ENCODE peak calls at places on chromosomes 16 and 17, in four cellular contexts. E is SK-N-SH, I is A549, A is HepG2. U is an unnamed sample.

GRCh38 chr17:8822401-8823035 is 23.4 kb upstream of the MFSD6L start:
- DNase-seq in A (no peak), I (no peak), E (no peak), U (no peak)

GRCh38 chr16:67613808-67614207 is 31.1 kb upstream of the CARMIL2 start:
- DNase-seq in E (no peak), A (peak), I (peak), U (no peak)

GRCh38 chr16:68227183-68227793 is 8.6 kb downstream of the ESRP2 start:
- DNase-seq in A (no peak), I (no peak), E (peak), U (peak)

GRCh38 chr16:53035176-53035942 is 17.3 kb downstream of the CHD9NB start:
- DNase-seq in A (peak), I (no peak), E (no peak), U (no peak)

GRCh38 chr16:1791256-1791942 is 2.1 kb downstream of the IGFALS start:
- DNase-seq in I (no peak), A (no peak), E (no peak), U (no peak)

GRCh38 chr17:73526851-73527250 is 117.4 kb downstream of the SDK2 start:
- DNase-seq in A (no peak), I (no peak), E (no peak), U (no peak)

GRCh38 chr17:41717408-41718286 is 5.5 kb downstream of the GAST start:
- DNase-seq in E (no peak), A (no peak), I (peak), U (no peak)

GRCh38 chr16:67444259-67445125 is 13.6 kb downstream of the HSD11B2 start:
- DNase-seq in A (no peak), E (no peak), I (no peak), U (no peak)

GRCh38 chr17:81090361-81091133 is 55.6 kb downstream of the BAIAP2 start:
- DNase-seq in A (no peak), I (peak), E (peak), U (no peak)

GRCh38 chr16:66486199-66486772 is 59.2 kb downstream of the BEAN1 start:
- DNase-seq in I (no peak), A (no peak), E (no peak), U (no peak)

GRCh38 chr17:73765824-73766563 is 121.7 kb upstream of the SDK2 start:
- DNase-seq in A (no peak), E (no peak), I (no peak), U (no peak)

GRCh38 chr16:11572301-11572995 is 14.3 kb downstream of the LITAF start:
- DNase-seq in I (no peak), E (no peak), A (no peak), U (no peak)

GRCh38 chr17:75561927-75562603 is 25.5 kb upstream of the MYO15B start:
- DNase-seq in I (peak), E (no peak), A (no peak), U (no peak)

GRCh38 chr16:50505115-50505514 is 43.1 kb upstream of the NKD1 start:
- DNase-seq in I (no peak), A (no peak), E (no peak), U (no peak)

GRCh38 chr17:76382305-76382802 is 2.1 kb upstream of the SPHK1 start:
- DNase-seq in I (no peak), A (peak), E (peak), U (no peak)

GRCh38 chr17:76501018-76501826 is at the start of gene RHBDF2:
- DNase-seq in I (peak), A (peak), E (peak), U (peak)

GRCh38 chr17:49260011-49260921 is 29.7 kb upstream of the PHOSPHO1 start:
- DNase-seq in E (peak), I (peak), A (peak), U (no peak)

GRCh38 chr16:26963109-26963508 is 103.6 kb upstream of the C16orf82 start:
- DNase-seq in I (peak), A (peak), E (peak), U (no peak)

GRCh38 chr17:48442819-48443218 is 12.8 kb upstream of the SKAP1 start:
- DNase-seq in I (no peak), E (no peak), A (no peak), U (no peak)

GRCh38 chr17:16488572-16488997 is 3.4 kb downstream of the LRRC75A start:
- DNase-seq in A (no peak), E (no peak), I (no peak), U (no peak)

GRCh38 chr17:16492613-16493290 is 759 bp upstream of the LRRC75A start:
- DNase-seq in I (no peak), E (no peak), A (no peak), U (no peak)

GRCh38 chr17:16491703-16492612 is at the start of gene LRRC75A:
- DNase-seq in A (no peak), E (peak), I (no peak), U (no peak)

GRCh38 chr17:16493470-16494048 is 1.6 kb upstream of the LRRC75A start:
- DNase-seq in E (no peak), I (no peak), A (no peak), U (no peak)

GRCh38 chr17:16491131-16491702 is 776 bp downstream of the LRRC75A start:
- DNase-seq in E (peak), A (no peak), I (no peak), U (no peak)
- TF ChIP-seq PBX3 in E (no peak), A (no peak), I (no peak), U (no peak)

DNA sequence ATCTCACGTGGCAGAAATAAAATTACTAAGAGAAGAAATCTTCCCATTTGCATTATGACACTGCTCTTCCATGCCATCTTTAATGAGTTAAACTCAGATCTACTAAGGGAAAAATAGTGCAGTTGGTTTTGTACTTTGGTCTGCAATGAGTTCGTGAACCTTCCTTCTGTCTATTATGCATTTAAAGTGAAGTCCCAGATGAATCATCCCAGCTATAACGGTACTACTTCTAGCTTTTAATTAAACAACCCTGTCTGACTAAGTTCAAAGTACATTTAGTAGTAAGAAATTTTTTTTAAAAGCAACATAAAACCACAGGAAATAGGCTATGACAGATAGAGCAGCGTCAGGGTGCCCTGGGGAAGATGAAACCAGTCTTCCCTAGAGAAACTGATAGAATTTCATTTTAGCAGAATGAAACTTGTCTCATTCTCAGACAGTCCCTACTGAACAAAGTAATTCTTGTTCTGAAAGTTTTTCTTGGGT is 1.8 kb downstream of the TMIGD1 start:
- DNase-seq in E (no peak), A (peak), I (peak), U (peak)
- TF ChIP-seq PBX3 in E (peak), A (no peak), I (no peak), U (no peak)

GRCh38 chr17:82892869-82893565 is 53.2 kb upstream of the ZNF750 start:
- DNase-seq in E (no peak), I (no peak), A (no peak), U (no peak)

GRCh38 chr17:82896071-82897000 is 56.5 kb upstream of the ZNF750 start:
- DNase-seq in I (no peak), E (no peak), A (no peak), U (no peak)

GRCh38 chr17:82895087-82895486 is 55.3 kb upstream of the ZNF750 start:
- DNase-seq in I (no peak), A (no peak), E (no peak), U (no peak)

GRCh38 chr17:82891911-82892310 is 52.1 kb upstream of the ZNF750 start:
- DNase-seq in E (no peak), I (no peak), A (no peak), U (no peak)

GRCh38 chr17:82893779-82894178 is 54.0 kb upstream of the ZNF750 start:
- DNase-seq in E (no peak), I (no peak), A (no peak), U (no peak)
- TF ChIP-seq PBX3 in E (no peak), I (no peak), A (no peak), U (no peak)

DNA sequence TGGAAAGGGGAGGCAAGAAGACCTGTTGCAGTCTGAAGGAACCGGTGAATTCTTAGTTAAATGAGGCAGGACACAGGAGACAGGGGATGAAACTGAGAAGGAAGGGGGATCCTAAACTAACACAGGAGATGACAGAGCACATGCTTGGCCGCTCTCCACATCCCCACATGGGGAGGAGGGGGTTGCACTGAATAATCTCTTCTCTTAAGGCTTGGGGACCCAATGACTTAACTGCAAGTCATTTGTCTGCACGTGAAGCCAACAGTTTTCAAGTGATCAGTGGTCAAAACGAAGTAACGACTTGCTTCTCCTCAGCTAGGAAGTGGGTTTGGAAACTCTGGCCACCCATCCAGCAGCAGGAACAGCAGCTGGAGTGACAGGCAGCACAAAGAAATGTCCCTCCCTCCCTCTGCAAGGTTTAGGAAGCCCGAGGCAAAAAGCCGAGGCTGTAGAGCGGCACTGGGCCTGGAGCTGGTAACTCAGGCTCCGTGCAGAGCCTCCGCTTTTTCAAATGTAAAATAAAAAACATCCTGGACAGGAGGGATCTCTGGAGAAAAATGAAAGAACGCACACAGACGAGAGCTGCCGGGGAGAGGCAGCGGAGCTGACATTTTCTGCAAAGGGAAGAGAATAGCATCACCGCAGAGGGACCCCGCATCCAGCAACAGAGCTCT is 335.1 kb upstream of the ZFHX3 start:
- DNase-seq in E (no peak), I (no peak), A (no peak), U (no peak)
- TF ChIP-seq PBX3 in E (no peak), I (no peak), A (no peak), U (no peak)

GRCh38 chr17:42881768-42882565 is 18.6 kb upstream of the G6PC1 start:
- DNase-seq in A (no peak), E (no peak), I (no peak), U (no peak)
- TF ChIP-seq PBX3 in A (no peak), E (no peak), I (no peak), U (no peak)

GRCh38 chr17:39598047-39598481 is 9.7 kb downstream of the NEUROD2 start:
- DNase-seq in E (peak), I (no peak), A (no peak), U (no peak)

GRCh38 chr17:39597372-39598046 is 10.2 kb downstream of the NEUROD2 start:
- DNase-seq in A (no peak), I (no peak), E (peak), U (no peak)

GRCh38 chr17:39599006-39599664 is 8.6 kb downstream of the NEUROD2 start:
- DNase-seq in I (no peak), A (no peak), E (peak), U (no peak)

GRCh38 chr17:39599665-39600468 is 7.9 kb downstream of the NEUROD2 start:
- DNase-seq in E (peak), A (no peak), I (no peak), U (no peak)

GRCh38 chr17:39598635-39599005 is 9.1 kb downstream of the NEUROD2 start:
- DNase-seq in A (no peak), E (peak), I (no peak), U (no peak)
- TF ChIP-seq PBX3 in A (no peak), E (no peak), I (no peak), U (no peak)

DNA sequence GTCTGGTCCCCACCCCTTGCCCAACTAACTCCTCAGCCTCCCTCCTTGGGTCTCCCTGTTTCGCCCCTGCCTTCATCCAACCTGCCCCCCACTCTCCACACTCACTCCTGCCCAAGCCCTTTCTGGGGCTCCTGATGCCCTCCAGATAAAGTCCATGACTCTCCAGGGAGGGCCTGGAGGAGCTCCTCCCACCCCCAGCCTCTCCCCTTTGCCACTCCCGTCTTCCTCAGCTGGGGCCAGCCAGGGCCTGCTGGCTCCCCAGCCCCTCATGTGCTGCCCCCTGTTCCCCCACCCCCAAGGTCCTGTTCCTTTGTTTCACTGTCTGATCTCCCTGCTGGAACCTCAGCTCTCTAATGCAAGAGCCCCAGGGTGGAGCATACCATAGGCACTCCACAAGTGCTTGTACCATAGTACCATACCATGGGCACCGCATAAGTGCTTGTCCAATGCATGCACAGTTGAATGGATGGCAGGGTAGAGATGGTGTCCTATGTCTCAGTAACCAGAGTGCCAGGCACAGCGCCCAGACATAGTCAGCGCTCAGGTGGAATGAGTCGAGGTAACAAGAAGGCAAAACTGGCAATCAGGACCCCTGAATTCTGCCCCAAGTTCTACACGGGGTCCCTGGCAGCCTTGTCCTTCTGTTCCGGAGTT is 1.5 kb downstream of the PLCD3 start:
- DNase-seq in I (no peak), E (no peak), A (no peak), U (no peak)
- TF ChIP-seq PBX3 in I (no peak), E (no peak), A (no peak), U (no peak)

DNA sequence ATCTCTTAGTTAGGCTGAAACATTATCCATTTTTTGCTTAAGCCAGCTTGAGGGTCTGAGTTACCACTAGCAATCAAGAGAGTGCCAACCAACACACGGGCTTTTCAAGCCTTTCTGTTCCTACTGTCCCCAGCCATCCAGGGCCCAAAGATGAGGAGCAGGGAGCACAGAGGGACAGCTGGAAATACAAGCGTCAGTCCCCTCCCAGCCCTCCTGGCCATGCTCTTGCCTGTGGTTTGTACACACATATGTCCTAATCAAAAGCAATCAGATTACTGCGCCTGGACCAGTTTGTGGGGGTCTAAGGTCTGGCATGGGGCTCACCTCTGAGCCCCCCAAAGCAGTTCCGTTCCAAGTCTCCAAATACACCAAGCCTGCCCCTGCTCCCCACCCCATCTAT is 3.5 kb downstream of the CORO7 start:
- DNase-seq in I (no peak), A (no peak), E (no peak), U (no peak)
- TF ChIP-seq PBX3 in I (no peak), A (no peak), E (no peak), U (no peak)

U was measured in GM12878.